ENCODE peak calls at places on chromosome 3, in five cellular contexts. One of them, this sample, is unnamed.

GRCh38 chr3:196619213-196619612 is 20.3 kb upstream of the NRROS start:
- DNase-seq in GM12878: no peak
- DNase-seq in K562: no peak
- DNase-seq in HepG2: no peak
- DNase-seq in H1: no peak
- DNase-seq in this sample: no peak

GRCh38 chr3:64109438-64109837 is 86.1 kb upstream of the PSMD6 start:
- DNase-seq in K562: no peak
- DNase-seq in H1: no peak
- DNase-seq in GM12878: no peak
- DNase-seq in HepG2: peak; percentile 89
- DNase-seq in this sample: no peak

GRCh38 chr3:179473565-179473964 is 22.3 kb upstream of the GNB4 start:
- DNase-seq in K562: no peak
- DNase-seq in GM12878: no peak
- DNase-seq in HepG2: no peak
- DNase-seq in H1: no peak
- DNase-seq in this sample: no peak

GRCh38 chr3:190543656-190544055 is 29.8 kb downstream of the IL1RAP start:
- DNase-seq in GM12878: no peak
- DNase-seq in K562: no peak
- DNase-seq in HepG2: no peak
- DNase-seq in H1: no peak
- DNase-seq in this sample: no peak

GRCh38 chr3:12222765-12223485 is 64.2 kb upstream of the TIMP4 start:
- DNase-seq in H1: no peak
- DNase-seq in GM12878: no peak
- DNase-seq in HepG2: peak; percentile 32
- DNase-seq in K562: no peak
- DNase-seq in this sample: peak; percentile 21

GRCh38 chr3:151156618-151157216 is 46.3 kb downstream of the GPR171 start:
- DNase-seq in GM12878: no peak
- DNase-seq in H1: no peak
- DNase-seq in K562: peak; percentile 41
- DNase-seq in HepG2: peak; percentile 67
- DNase-seq in this sample: peak; percentile 74

GRCh38 chr3:21390136-21390535 is 360.9 kb downstream of the ZNF385D start:
- DNase-seq in K562: no peak
- DNase-seq in HepG2: no peak
- DNase-seq in GM12878: no peak
- DNase-seq in H1: no peak
- DNase-seq in this sample: peak; percentile 7

GRCh38 chr3:13292371-13292770 is 127.8 kb downstream of the NUP210 start:
- DNase-seq in GM12878: no peak
- DNase-seq in K562: no peak
- DNase-seq in H1: no peak
- DNase-seq in HepG2: no peak
- DNase-seq in this sample: no peak

GRCh38 chr3:168251371-168251770 is 155.6 kb upstream of the GOLIM4 start:
- DNase-seq in H1: no peak
- DNase-seq in GM12878: peak; percentile 57
- DNase-seq in HepG2: peak; percentile 5
- DNase-seq in K562: no peak
- DNase-seq in this sample: no peak

GRCh38 chr3:15164356-15164755 is 41.7 kb upstream of the CAPN7 start:
- DNase-seq in GM12878: no peak
- DNase-seq in K562: no peak
- DNase-seq in HepG2: no peak
- DNase-seq in H1: no peak
- DNase-seq in this sample: no peak

GRCh38 chr3:177816667-177817208 is 619.5 kb upstream of the TBL1XR1 start:
- DNase-seq in GM12878: no peak
- DNase-seq in HepG2: peak; percentile 69
- DNase-seq in K562: no peak
- DNase-seq in H1: no peak
- DNase-seq in this sample: peak; percentile 72

GRCh38 chr3:186054481-186055399 is 54.1 kb downstream of the ETV5 start:
- DNase-seq in HepG2: no peak
- DNase-seq in K562: no peak
- DNase-seq in GM12878: no peak
- DNase-seq in H1: no peak
- DNase-seq in this sample: no peak

GRCh38 chr3:71926242-71926560 is 141.3 kb upstream of the PROK2 start:
- DNase-seq in K562: peak; percentile 12
- DNase-seq in HepG2: peak; percentile 39
- DNase-seq in GM12878: no peak
- DNase-seq in H1: peak; percentile 70
- DNase-seq in this sample: peak; percentile 26

GRCh38 chr3:109018828-109019227 is 65.1 kb upstream of the GUCA1C start:
- DNase-seq in K562: no peak
- DNase-seq in GM12878: no peak
- DNase-seq in H1: no peak
- DNase-seq in HepG2: peak; percentile 5
- DNase-seq in this sample: peak; percentile 18

GRCh38 chr3:152879790-152880174 is 44.9 kb downstream of the P2RY1 start:
- DNase-seq in HepG2: no peak
- DNase-seq in GM12878: no peak
- DNase-seq in H1: no peak
- DNase-seq in K562: no peak
- DNase-seq in this sample: no peak

GRCh38 chr3:191795196-191795595 is 334.2 kb downstream of the PYDC2 start:
- DNase-seq in K562: no peak
- DNase-seq in HepG2: no peak
- DNase-seq in H1: no peak
- DNase-seq in GM12878: no peak
- DNase-seq in this sample: no peak

GRCh38 chr3:2579206-2579605 is 480.5 kb downstream of the CNTN4 start:
- DNase-seq in H1: no peak
- DNase-seq in GM12878: no peak
- DNase-seq in HepG2: no peak
- DNase-seq in K562: no peak
- DNase-seq in this sample: no peak

GRCh38 chr3:149954812-149955211 is 15.9 kb downstream of the PFN2 start:
- DNase-seq in HepG2: no peak
- DNase-seq in K562: no peak
- DNase-seq in GM12878: no peak
- DNase-seq in H1: no peak
- DNase-seq in this sample: no peak

GRCh38 chr3:14765065-14765410 is 53.7 kb upstream of the FGD5 start:
- DNase-seq in HepG2: no peak
- DNase-seq in H1: no peak
- DNase-seq in GM12878: no peak
- DNase-seq in K562: no peak
- DNase-seq in this sample: no peak

GRCh38 chr3:66383998-66384745 is 116.7 kb downstream of the LRIG1 start:
- DNase-seq in K562: no peak
- DNase-seq in HepG2: no peak
- DNase-seq in H1: peak; percentile 35
- DNase-seq in GM12878: no peak
- DNase-seq in this sample: no peak

GRCh38 chr3:178289544-178290160 is 246.6 kb upstream of the KCNMB2 start:
- DNase-seq in GM12878: no peak
- DNase-seq in K562: no peak
- DNase-seq in HepG2: no peak
- DNase-seq in H1: no peak
- DNase-seq in this sample: no peak

GRCh38 chr3:47009225-47010049 is 30.0 kb downstream of the NBEAL2 start:
- DNase-seq in HepG2: no peak
- DNase-seq in H1: peak; percentile 83
- DNase-seq in GM12878: peak; percentile 40
- DNase-seq in K562: no peak
- DNase-seq in this sample: no peak

GRCh38 chr3:124097362-124098120 is 105.6 kb upstream of the ROPN1 start:
- DNase-seq in K562: no peak
- DNase-seq in HepG2: no peak
- DNase-seq in GM12878: no peak
- DNase-seq in H1: no peak
- DNase-seq in this sample: no peak

GRCh38 chr3:77370413-77370812 is 330.5 kb downstream of the ROBO2 start:
- DNase-seq in GM12878: no peak
- DNase-seq in HepG2: no peak
- DNase-seq in K562: no peak
- DNase-seq in H1: no peak
- DNase-seq in this sample: no peak

GRCh38 chr3:9916734-9917680 is at the start of gene IL17RC:
- DNase-seq in H1: peak; percentile 81
- DNase-seq in GM12878: no peak
- DNase-seq in HepG2: peak; percentile 83
- DNase-seq in K562: peak; percentile 87
- DNase-seq in this sample: peak; percentile 82

GRCh38 chr3:134056464-134056891 is 26.8 kb upstream of the SLCO2A1 start:
- DNase-seq in K562: no peak
- DNase-seq in HepG2: no peak
- DNase-seq in H1: no peak
- DNase-seq in GM12878: no peak
- DNase-seq in this sample: no peak

GRCh38 chr3:113260980-113261920 is 49.9 kb downstream of the BOC start:
- DNase-seq in GM12878: no peak
- DNase-seq in H1: no peak
- DNase-seq in HepG2: no peak
- DNase-seq in K562: no peak
- DNase-seq in this sample: no peak

GRCh38 chr3:111338059-111338698 is 203.8 kb upstream of the CD96 start:
- DNase-seq in K562: peak; percentile 3
- DNase-seq in HepG2: peak; percentile 62
- DNase-seq in GM12878: no peak
- DNase-seq in H1: peak; percentile 58
- DNase-seq in this sample: peak; percentile 31
- TF ChIP-seq HDAC2 in K562: no peak
- TF ChIP-seq HDAC2 in HepG2: no peak
- TF ChIP-seq HDAC2 in GM12878: no peak
- TF ChIP-seq HDAC2 in H1: no peak
- TF ChIP-seq HDAC2 in this sample: no peak

DNA sequence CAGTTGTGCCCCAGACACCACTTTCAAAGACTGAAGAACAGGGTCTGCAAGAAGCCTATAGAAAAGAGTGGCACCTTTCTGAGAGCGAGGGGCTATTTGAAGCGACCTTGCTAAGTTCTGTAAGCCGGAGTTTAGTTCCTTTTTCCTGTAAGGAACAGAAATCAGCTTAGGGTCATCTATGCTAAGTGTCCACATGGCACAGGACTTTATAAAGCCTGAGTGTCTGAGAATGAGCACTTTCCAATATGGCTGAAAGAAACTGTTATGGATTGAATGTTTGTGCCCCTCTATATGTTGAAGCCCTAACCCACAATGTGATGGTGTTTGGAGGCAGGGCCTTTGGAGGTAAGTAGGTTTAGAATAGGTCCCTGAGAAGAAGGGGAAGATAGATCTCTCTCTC is 4.0 kb upstream of the A4GNT start:
- DNase-seq in K562: no peak
- DNase-seq in H1: no peak
- DNase-seq in HepG2: no peak
- DNase-seq in GM12878: no peak
- DNase-seq in this sample: no peak
- TF ChIP-seq HDAC2 in K562: no peak
- TF ChIP-seq HDAC2 in H1: no peak
- TF ChIP-seq HDAC2 in HepG2: no peak
- TF ChIP-seq HDAC2 in GM12878: no peak
- TF ChIP-seq HDAC2 in this sample: no peak

GRCh38 chr3:120497813-120498212 is 47.0 kb upstream of the FSTL1 start:
- DNase-seq in K562: no peak
- DNase-seq in HepG2: no peak
- DNase-seq in GM12878: no peak
- DNase-seq in H1: no peak
- DNase-seq in this sample: no peak

GRCh38 chr3:120495809-120496208 is 45.0 kb upstream of the FSTL1 start:
- DNase-seq in HepG2: no peak
- DNase-seq in H1: no peak
- DNase-seq in GM12878: no peak
- DNase-seq in K562: no peak
- DNase-seq in this sample: no peak

GRCh38 chr3:120498947-120499346 is 48.2 kb upstream of the FSTL1 start:
- DNase-seq in HepG2: no peak
- DNase-seq in GM12878: no peak
- DNase-seq in K562: no peak
- DNase-seq in H1: no peak
- DNase-seq in this sample: no peak

GRCh38 chr3:120497318-120497717 is 46.5 kb upstream of the FSTL1 start:
- DNase-seq in K562: no peak
- DNase-seq in H1: no peak
- DNase-seq in HepG2: no peak
- DNase-seq in GM12878: no peak
- DNase-seq in this sample: no peak

GRCh38 chr3:120496278-120496975 is 45.6 kb upstream of the FSTL1 start:
- DNase-seq in K562: no peak
- DNase-seq in H1: no peak
- DNase-seq in HepG2: no peak
- DNase-seq in GM12878: no peak
- DNase-seq in this sample: peak; percentile 21
- TF ChIP-seq HDAC2 in K562: no peak
- TF ChIP-seq HDAC2 in H1: no peak
- TF ChIP-seq HDAC2 in HepG2: no peak
- TF ChIP-seq HDAC2 in GM12878: no peak
- TF ChIP-seq HDAC2 in this sample: no peak

GRCh38 chr3:40992023-40992422 is 207.3 kb upstream of the CTNNB1 start:
- DNase-seq in HepG2: no peak
- DNase-seq in GM12878: no peak
- DNase-seq in K562: no peak
- DNase-seq in H1: no peak
- DNase-seq in this sample: no peak
- TF ChIP-seq HDAC2 in HepG2: no peak
- TF ChIP-seq HDAC2 in GM12878: no peak
- TF ChIP-seq HDAC2 in K562: no peak
- TF ChIP-seq HDAC2 in H1: no peak
- TF ChIP-seq HDAC2 in this sample: no peak

GRCh38 chr3:160134964-160135363 is 90.3 kb upstream of the C3orf80 start:
- DNase-seq in K562: no peak
- DNase-seq in H1: no peak
- DNase-seq in HepG2: no peak
- DNase-seq in GM12878: no peak
- DNase-seq in this sample: no peak
- TF ChIP-seq HDAC2 in K562: no peak
- TF ChIP-seq HDAC2 in H1: no peak
- TF ChIP-seq HDAC2 in HepG2: no peak
- TF ChIP-seq HDAC2 in GM12878: no peak
- TF ChIP-seq HDAC2 in this sample: no peak

GRCh38 chr3:24357635-24358034 is 137.0 kb downstream of the THRB start:
- DNase-seq in H1: no peak
- DNase-seq in K562: no peak
- DNase-seq in GM12878: no peak
- DNase-seq in HepG2: no peak
- DNase-seq in this sample: no peak

GRCh38 chr3:24361661-24362060 is 133.0 kb downstream of the THRB start:
- DNase-seq in K562: no peak
- DNase-seq in H1: no peak
- DNase-seq in GM12878: no peak
- DNase-seq in HepG2: no peak
- DNase-seq in this sample: no peak

GRCh38 chr3:24360946-24361345 is 133.7 kb downstream of the THRB start:
- DNase-seq in GM12878: no peak
- DNase-seq in K562: no peak
- DNase-seq in HepG2: no peak
- DNase-seq in H1: no peak
- DNase-seq in this sample: no peak

GRCh38 chr3:24359102-24359501 is 135.5 kb downstream of the THRB start:
- DNase-seq in HepG2: no peak
- DNase-seq in K562: no peak
- DNase-seq in H1: no peak
- DNase-seq in GM12878: no peak
- DNase-seq in this sample: no peak

GRCh38 chr3:24359645-24360462 is 134.8 kb downstream of the THRB start:
- DNase-seq in GM12878: no peak
- DNase-seq in HepG2: no peak
- DNase-seq in H1: no peak
- DNase-seq in K562: peak; percentile 38
- DNase-seq in this sample: no peak
- TF ChIP-seq HDAC2 in GM12878: no peak
- TF ChIP-seq HDAC2 in HepG2: no peak
- TF ChIP-seq HDAC2 in H1: no peak
- TF ChIP-seq HDAC2 in K562: no peak
- TF ChIP-seq HDAC2 in this sample: no peak

This sample was measured in A549.